ENCODE peak calls at places on chromosomes 16 and 17, in eight cellular contexts. Z is choroid plexus epithelial cell, J is dorsolateral prefrontal cortex, W is suprapubic skin, M is testis, V is heart right ventricle, U is fibroblast of the aortic adventitia, H is lower leg skin. I is an unnamed sample.

GRCh38 chr16:80788016-80788415 is 16.4 kb downstream of the CDYL2 start:
- DNase-seq in J (no peak), V (no peak), M (no peak), Z (peak; percentile 48), W (no peak), U (peak; percentile 24), H (no peak), I (no peak)

GRCh38 chr17:77155125-77155524 is 14.4 kb downstream of the SEC14L1 start:
- DNase-seq in V (no peak), M (no peak), H (no peak), J (no peak), W (no peak), U (no peak), Z (no peak), I (no peak)

GRCh38 chr16:8257561-8257960 is 332.8 kb downstream of the TMEM114 start:
- DNase-seq in M (no peak), W (no peak), V (no peak), H (no peak), J (no peak), U (no peak), Z (no peak), I (no peak)

GRCh38 chr17:57600092-57600491 is 145.0 kb downstream of the CCDC182 start:
- DNase-seq in M (no peak), J (no peak), H (no peak), W (no peak), U (no peak), Z (no peak), V (no peak), I (no peak)

GRCh38 chr17:55440391-55440790 is 18.8 kb upstream of the MMD start:
- DNase-seq in U (no peak), Z (no peak), J (no peak), W (no peak), V (no peak), H (no peak), M (no peak), I (no peak)

GRCh38 chr16:31487720-31488629 is 5.1 kb downstream of the SLC5A2 start:
- DNase-seq in V (peak; percentile 47), U (peak; percentile 10), J (no peak), W (peak; percentile 78), H (no peak), M (peak; percentile 37), Z (peak; percentile 34), I (no peak)

GRCh38 chr17:27579304-27579703 is 51.7 kb upstream of the LGALS9 start:
- DNase-seq in W (no peak), Z (no peak), H (no peak), J (no peak), U (no peak), M (no peak), V (no peak), I (no peak)

GRCh38 chr17:17385502-17385901 is 82.3 kb downstream of the NT5M start:
- DNase-seq in U (no peak), M (no peak), V (peak; percentile 43), J (peak; percentile 44), W (no peak), Z (no peak), H (no peak), I (no peak)

GRCh38 chr17:77566566-77566965 is 391.9 kb upstream of the TNRC6C start:
- DNase-seq in Z (no peak), V (no peak), H (no peak), J (no peak), W (peak; percentile 54), U (no peak), M (no peak), I (no peak)

GRCh38 chr17:18237461-18237860 is 12.0 kb downstream of the LLGL1 start:
- DNase-seq in Z (no peak), W (no peak), M (no peak), J (no peak), V (no peak), H (no peak), U (no peak), I (no peak)

GRCh38 chr16:65118866-65119265 is 3.0 kb downstream of the CDH11 start:
- DNase-seq in V (no peak), W (no peak), M (no peak), H (no peak), U (no peak), J (no peak), Z (no peak), I (no peak)

DNA sequence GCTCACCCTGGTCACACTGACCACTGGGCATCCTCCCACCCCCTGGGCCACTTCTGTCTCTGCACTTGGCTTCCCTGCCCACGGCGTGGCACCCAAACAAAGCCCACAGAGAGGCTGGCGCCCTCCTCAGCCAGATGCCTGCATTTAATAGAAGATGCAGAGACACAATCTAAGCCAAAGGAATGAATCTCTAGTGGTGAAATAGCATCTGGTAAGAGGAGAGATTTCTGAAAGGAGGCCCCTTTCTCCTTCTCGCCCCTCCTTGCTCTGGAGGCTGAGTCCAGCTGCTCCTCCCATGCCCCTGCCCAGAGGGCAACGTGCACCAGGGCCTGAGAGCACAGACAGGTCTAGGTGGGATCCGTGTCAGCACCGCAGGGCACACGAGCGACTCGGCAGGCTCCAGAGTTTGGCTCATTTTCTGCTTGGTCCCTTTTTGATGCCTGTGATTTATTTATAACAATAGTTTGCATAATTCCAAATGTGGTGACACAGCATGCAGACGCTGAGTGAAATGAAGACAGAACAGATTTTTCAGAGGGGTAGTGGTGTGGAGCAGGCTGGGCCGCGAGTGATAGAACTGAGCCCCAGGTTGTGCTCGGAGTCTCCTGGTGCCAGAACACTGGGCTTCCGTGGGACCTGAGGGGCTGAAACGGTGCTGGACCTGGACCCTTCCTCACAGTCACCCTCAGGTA is 95.6 kb downstream of the METRNL start:
- DNase-seq in W (no peak), V (no peak), H (peak; percentile 85), Z (no peak), M (no peak), J (peak; percentile 31), U (no peak), I (peak; percentile 54)
- TF ChIP-seq CTCF in W (no peak), V (no peak), H (no peak), Z (peak; percentile 1), M (no peak), J (no peak), U (peak; percentile 0), I (no peak)

DNA sequence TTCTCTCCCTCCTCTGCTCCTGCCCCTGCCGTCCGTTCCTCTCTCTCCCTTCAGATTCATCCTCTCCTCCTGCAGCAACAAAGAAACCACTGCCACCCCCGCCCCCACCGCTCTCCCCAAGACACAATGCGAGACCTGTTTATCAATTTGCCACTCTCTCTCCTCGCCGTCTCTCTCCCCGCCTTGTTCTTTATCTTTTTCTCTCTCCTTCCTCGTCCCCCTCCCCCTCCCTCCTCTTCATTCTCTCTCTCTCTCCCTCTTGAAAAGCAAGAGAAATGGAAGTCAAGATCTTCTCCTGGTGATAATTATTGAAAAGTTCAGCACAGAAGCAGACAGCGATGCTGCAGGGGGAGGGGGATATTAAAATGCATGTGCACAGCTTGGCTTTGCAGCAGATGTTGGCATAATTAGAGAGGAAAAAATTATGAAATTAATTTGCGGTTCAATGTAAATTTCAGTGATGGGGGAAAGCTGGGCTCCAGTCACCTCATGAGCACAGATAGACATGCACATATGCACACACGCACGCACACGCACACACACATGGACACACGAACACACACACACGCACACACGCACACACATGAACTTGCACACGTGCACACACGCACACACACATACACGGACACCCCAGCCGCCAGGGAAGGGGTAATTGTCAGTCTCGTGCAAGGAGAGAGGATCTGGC is 58.1 kb upstream of the CBFA2T3 start:
- DNase-seq in V (peak; percentile 2), M (no peak), W (no peak), J (no peak), H (no peak), Z (no peak), U (no peak), I (no peak)
- H3K4me3 ChIP-seq in V (no peak overlapping the region), M (no peak overlapping the region), W (no peak overlapping the region), J (no peak overlapping the region), H (no peak overlapping the region), Z (no peak overlapping the region), U (no peak overlapping the region), I (no peak overlapping the region)

DNA sequence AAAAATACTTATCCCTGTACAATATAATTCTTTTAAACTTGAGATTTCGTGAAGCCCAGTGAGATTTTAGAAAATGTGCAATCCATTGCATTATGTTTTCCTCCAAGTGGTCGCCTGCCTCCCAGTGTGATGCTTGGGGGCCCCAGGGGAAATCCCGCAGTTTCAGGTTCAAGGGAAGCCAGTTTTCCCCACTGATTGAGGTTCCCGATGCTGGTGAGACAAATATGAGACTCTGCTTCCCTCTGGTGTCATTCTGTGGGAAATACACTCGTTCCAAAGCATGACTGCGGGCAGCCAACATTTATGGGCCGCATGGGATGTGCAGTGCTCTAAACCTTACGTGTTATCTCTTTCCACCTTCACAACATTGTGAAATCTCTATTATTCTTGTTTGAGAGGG is 200.8 kb downstream of the PRKCB start:
- DNase-seq in H (no peak), J (peak; percentile 41), Z (peak; percentile 61), V (no peak), U (peak; percentile 57), W (no peak), M (peak; percentile 71), I (no peak)
- TF ChIP-seq CTCF in H (no peak), J (peak; percentile 79), Z (peak; percentile 83), V (peak; percentile 69), U (peak; percentile 73), W (peak; percentile 35), M (peak; percentile 74), I (peak; percentile 32)

GRCh38 chr16:56669005-56669839 is at the start of gene MT1H:
- DNase-seq in V (no peak), W (peak; percentile 74), Z (no peak), M (no peak), U (no peak), J (no peak), H (no peak), I (no peak)
- H3K4me3 ChIP-seq in V (no peak within 1 kb of the TSS), W (peak within 1 kb of the TSS; percentile 21), Z (no peak within 1 kb of the TSS), M (no peak within 1 kb of the TSS), U (no peak within 1 kb of the TSS), J (no peak within 1 kb of the TSS), H (no peak within 1 kb of the TSS), I (peak within 1 kb of the TSS; percentile 44)

DNA sequence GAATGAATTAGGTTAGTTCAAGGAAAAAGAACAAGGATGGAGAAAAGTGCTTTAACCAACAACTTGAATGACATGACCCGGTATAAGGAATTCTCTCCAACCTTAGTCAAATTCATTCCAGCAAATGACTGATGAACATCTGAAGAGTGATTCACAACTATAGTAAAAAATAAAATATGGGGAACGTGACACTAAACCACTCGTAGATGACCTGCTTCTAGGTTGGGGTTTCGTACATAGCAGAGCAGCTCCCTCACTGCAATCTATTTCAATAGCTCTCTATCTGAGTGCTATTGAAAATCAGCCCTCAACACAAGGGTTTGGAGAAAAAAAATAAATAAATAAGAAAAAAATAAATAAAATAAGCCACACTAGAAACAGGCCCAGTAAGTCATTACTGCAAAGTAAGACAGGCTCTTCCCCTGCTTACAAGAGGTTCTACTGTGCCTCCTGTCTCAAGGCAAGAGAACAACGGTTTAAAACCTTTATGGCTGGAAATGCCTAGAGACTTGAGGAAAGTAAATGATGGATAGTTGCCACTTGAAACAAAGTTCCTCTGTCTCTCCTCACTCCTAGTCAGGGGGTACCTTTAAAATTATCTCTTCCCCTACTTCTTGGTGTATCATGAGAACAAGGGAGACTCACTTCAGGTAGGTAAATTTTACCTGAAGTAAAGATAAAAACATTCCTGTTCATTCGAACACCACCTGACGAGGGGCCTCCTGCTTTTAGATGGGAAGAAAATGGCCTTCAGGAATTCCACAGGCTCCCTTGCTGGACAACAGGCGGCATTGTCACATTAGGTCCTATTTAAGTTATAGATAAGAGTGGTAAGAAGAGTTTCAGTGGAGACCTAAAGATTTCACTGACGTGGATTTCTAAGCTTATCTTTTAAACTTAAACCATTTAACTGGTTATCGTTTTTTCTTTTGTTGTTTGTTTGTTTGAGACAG is 20.5 kb downstream of the COG7 start:
- DNase-seq in H (no peak), M (no peak), U (no peak), Z (peak; percentile 15), W (no peak), J (no peak), V (no peak), I (no peak)
- TF ChIP-seq CTCF in H (no peak), M (no peak), U (no peak), Z (peak; percentile 50), W (no peak), J (no peak), V (peak; percentile 30), I (no peak)

I was measured in coronary artery.